ENCODE peak calls at places on chromosomes 12 and 14, in five cellular contexts. B is psoas muscle, O is left ventricle myocardium inferior, X is keratinocyte, W is astrocyte of the spinal cord. S is an unnamed sample.

GRCh38 chr12:47752552-47752951 is 6.1 kb downstream of the RAPGEF3 start:
- DNase-seq in B (no peak), O (no peak), X (peak; percentile 89), W (no peak), S (peak; percentile 68)

GRCh38 chr14:61466249-61466904 is 145.0 kb downstream of the PRKCH start:
- DNase-seq in B (peak; percentile 65), O (peak; percentile 84), X (peak; percentile 65), W (peak; percentile 94), S (peak; percentile 96)

GRCh38 chr12:126685636-126686035 is 1581.3 kb upstream of the TMEM132C start:
- DNase-seq in B (no peak), O (no peak), X (no peak), W (peak; percentile 50), S (no peak)

GRCh38 chr12:62848418-62848817 is 86.5 kb downstream of the PPM1H start:
- DNase-seq in B (no peak), O (no peak), X (no peak), W (peak; percentile 72), S (peak; percentile 32)

GRCh38 chr14:43464968-43465367 is 1042.1 kb downstream of the FSCB start:
- DNase-seq in B (no peak), O (no peak), X (no peak), W (no peak), S (no peak)

GRCh38 chr14:98932436-98933325 is 339.3 kb downstream of the BCL11B start:
- DNase-seq in B (no peak), O (no peak), X (no peak), W (no peak), S (no peak)

GRCh38 chr12:113247123-113248045 is 26.1 kb downstream of the TPCN1 start:
- DNase-seq in B (no peak), O (no peak), X (no peak), W (peak; percentile 54), S (no peak)

GRCh38 chr12:6062427-6063378 is 61.8 kb downstream of the VWF start:
- DNase-seq in B (no peak), O (no peak), X (no peak), W (peak; percentile 47), S (peak; percentile 58)

GRCh38 chr14:76307786-76308780 is 67.9 kb upstream of the ESRRB start:
- DNase-seq in B (no peak), O (no peak), X (no peak), W (no peak), S (no peak)

GRCh38 chr12:49055978-49056754 is 4.4 kb downstream of the KMT2D start:
- DNase-seq in B (no peak), O (peak; percentile 45), X (peak; percentile 36), W (peak; percentile 65), S (peak; percentile 74)
- H3K4me3 ChIP-seq in B (peak overlapping the region; percentile 99), O (peak overlapping the region; percentile 99), X (no peak overlapping the region), W (peak overlapping the region; percentile 2), S (peak overlapping the region; percentile 91)

DNA sequence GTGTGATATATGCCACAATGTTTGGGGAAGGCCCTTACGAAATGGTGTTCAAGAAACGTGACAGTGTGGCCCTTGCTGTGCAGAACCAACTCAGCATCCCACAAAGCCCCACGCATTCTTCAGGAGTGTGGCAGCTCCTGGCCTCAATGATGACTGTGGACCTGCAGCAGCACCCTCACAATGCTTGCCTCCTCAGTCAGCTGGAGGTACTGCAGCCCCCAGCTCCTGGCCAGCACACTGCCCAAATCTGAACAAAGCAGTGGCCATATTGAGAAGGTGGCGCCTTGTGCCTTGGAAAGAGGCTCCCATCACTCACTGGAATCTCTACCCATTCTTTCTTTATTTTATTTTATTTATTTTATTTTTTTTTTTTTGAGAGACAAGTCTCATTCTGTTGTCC is 10.4 kb downstream of the POLE2 start:
- DNase-seq in B (no peak), O (no peak), X (no peak), W (no peak), S (no peak)
- TF ChIP-seq CTCF in B (no peak), O (no peak), X (peak; percentile 16), W (no peak), S (peak; percentile 26)

DNA sequence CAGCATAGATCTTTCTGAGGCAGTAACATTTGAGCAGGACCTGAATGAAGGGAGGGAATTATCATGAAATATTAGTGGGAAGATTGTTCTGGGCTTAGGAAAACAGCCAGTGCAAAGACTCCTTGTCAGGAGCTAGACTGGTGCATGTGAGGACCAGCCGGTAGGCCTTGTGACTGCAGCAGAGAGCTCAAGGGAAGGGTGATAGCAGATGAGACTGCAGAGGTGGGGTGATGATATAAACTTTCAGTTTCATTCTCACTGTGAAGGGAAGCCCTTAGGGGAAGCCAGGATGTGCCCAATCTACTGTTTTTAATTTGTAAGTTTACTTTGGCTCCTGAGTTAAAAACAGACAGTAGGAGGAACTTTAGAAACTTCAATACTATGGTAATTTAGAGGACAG is 12.4 kb downstream of the IL22 start:
- DNase-seq in B (no peak), O (no peak), X (no peak), W (peak; percentile 56), S (peak; percentile 52)
- H3K4me3 ChIP-seq in B (no peak overlapping the region), O (peak overlapping the region; percentile 28), X (no peak overlapping the region), W (no peak overlapping the region), S (no peak overlapping the region)

DNA sequence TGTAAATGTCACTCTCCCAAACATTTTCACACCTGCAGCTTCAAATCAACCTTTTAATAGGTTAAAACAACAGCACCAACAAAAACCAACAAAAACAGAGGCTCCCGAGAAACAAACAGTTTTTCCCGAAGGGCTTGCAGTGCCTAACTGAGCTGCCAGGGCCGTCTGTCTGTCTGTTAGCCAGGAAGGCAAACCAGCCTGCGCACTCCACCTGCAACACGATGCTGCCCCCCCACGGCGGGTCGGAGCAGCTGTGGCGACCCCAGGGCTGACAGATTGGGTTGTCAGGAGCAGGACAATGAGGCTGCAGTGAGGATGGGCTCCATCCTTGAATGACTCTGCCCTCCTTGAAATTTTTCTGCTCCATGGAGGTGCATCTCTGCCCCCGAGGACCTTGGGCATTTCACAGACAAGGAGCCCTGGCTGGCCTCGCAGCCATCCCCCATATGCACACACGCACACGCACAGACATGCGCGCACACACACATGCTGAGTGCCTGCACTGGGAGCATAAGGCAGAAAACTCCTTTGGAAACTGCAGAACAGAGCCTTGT is 2.6 kb downstream of the RTL1 start:
- DNase-seq in B (peak; percentile 52), O (no peak), X (no peak), W (no peak), S (no peak)
- TF ChIP-seq CTCF in B (peak; percentile 51), O (no peak), X (peak; percentile 25), W (peak; percentile 34), S (peak; percentile 4)

GRCh38 chr12:65596514-65597010 is 227.7 kb upstream of the HMGA2 start:
- DNase-seq in B (no peak), O (no peak), X (no peak), W (no peak), S (no peak)

GRCh38 chr12:65597527-65597926 is 226.8 kb upstream of the HMGA2 start:
- DNase-seq in B (no peak), O (no peak), X (no peak), W (no peak), S (no peak)

GRCh38 chr12:65602191-65602578 is 222.1 kb upstream of the HMGA2 start:
- DNase-seq in B (no peak), O (no peak), X (no peak), W (no peak), S (peak; percentile 78)

GRCh38 chr12:65595016-65595560 is 229.2 kb upstream of the HMGA2 start:
- DNase-seq in B (no peak), O (no peak), X (no peak), W (no peak), S (no peak)

DNA sequence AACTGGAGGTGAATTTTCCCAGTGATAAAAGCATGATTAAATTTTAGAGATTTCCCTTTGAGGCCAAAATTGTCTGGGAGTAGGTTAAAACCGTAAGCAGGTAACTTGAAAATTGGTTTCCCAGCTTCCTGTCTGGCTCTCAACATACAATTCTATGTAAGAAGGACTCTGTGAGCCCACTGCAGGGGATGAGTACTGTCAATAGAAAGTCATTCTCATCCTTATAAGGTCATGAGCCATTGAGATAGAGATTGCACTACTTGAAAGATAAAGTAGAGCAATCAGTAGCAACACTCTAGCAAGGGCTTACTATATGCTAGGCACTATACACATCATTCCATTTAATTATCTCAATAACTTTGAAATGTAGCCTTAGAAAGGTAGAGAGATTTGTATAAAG is 225.6 kb upstream of the HMGA2 start:
- DNase-seq in B (no peak), O (no peak), X (no peak), W (no peak), S (no peak)
- H3K4me3 ChIP-seq in B (no peak overlapping the region), O (no peak overlapping the region), X (no peak overlapping the region), W (no peak overlapping the region), S (no peak overlapping the region)

GRCh38 chr12:131815132-131815531 is 13.1 kb upstream of the MMP17 start:
- DNase-seq in B (no peak), O (no peak), X (no peak), W (no peak), S (no peak)
- TF ChIP-seq CTCF in B (no peak), O (no peak), X (no peak), W (no peak), S (no peak)

S was measured in fibroblast of the aortic adventitia.